ENCODE peak calls at places on chromosomes 4 and X, in seven cellular contexts. E is GM20000; X is nephron progenitor cell; O is neural crest cell; J is epithelial cell of esophagus; R is Calu3; G is CD4-positive, alpha-beta T cell. V is an unnamed sample.
A peak's percentile ranks its signal among the peaks of the same experiment; 100 is the strongest.

GRCh38 chr4:39637572-39638357 is 900 bp downstream of the SMIM14 start:
- DNase-seq in E (peak; percentile 21), X (peak; percentile 63), O (peak; percentile 25), J (peak; percentile 67), R (peak; percentile 38), G (peak; percentile 5), V (peak; percentile 17)

GRCh38 chr4:154618708-154619315 is 6.4 kb upstream of the FGG start:
- DNase-seq in E (peak; percentile 66), X (peak; percentile 38), O (peak; percentile 48), J (peak; percentile 74), R (peak; percentile 67), G (peak; percentile 3), V (peak; percentile 45)

GRCh38 chr4:103104886-103105285 is 5.3 kb upstream of the BDH2 start:
- DNase-seq in E (no peak), X (no peak), O (no peak), J (no peak), R (no peak), G (no peak), V (no peak)

GRCh38 chrX:19514791-19515614 is at the start of gene MAP3K15:
- DNase-seq in E (peak; percentile 62), X (peak; percentile 56), O (peak; percentile 29), J (peak; percentile 5), R (peak; percentile 69), G (no peak), V (peak; percentile 24)

GRCh38 chr4:68288046-68288740 is 42.7 kb upstream of the TMPRSS11B start:
- DNase-seq in E (no peak), X (no peak), O (no peak), J (no peak), R (no peak), G (no peak), V (no peak)

GRCh38 chrX:20378291-20378920 is 111.7 kb upstream of the RPS6KA3 start:
- DNase-seq in E (peak; percentile 15), X (no peak), O (no peak), J (peak; percentile 86), R (peak; percentile 52), G (no peak), V (no peak)

GRCh38 chr4:8641256-8641655 is 48.7 kb downstream of the CPZ start:
- DNase-seq in E (no peak), X (no peak), O (no peak), J (no peak), R (no peak), G (no peak), V (no peak)

GRCh38 chrX:22343192-22343591 is 70.5 kb downstream of the CBLL2 start:
- DNase-seq in E (no peak), X (no peak), O (no peak), J (no peak), R (no peak), G (no peak), V (no peak)

GRCh38 chrX:23504895-23505294 is 162.4 kb upstream of the PRDX4 start:
- DNase-seq in E (no peak), X (no peak), O (no peak), J (no peak), R (no peak), G (no peak), V (no peak)

GRCh38 chr4:181896609-181897008 is 346.6 kb upstream of the TENM3 start:
- DNase-seq in E (no peak), X (no peak), O (no peak), J (no peak), R (no peak), G (no peak), V (no peak)

GRCh38 chr4:183995489-183996049 is 90.5 kb downstream of the STOX2 start:
- DNase-seq in E (no peak), X (no peak), O (no peak), J (no peak), R (no peak), G (no peak), V (no peak)

GRCh38 chrX:140501940-140502468 is 2.9 kb downstream of the SOX3 start:
- DNase-seq in E (no peak), X (no peak), O (no peak), J (no peak), R (no peak), G (no peak), V (no peak)

GRCh38 chr4:133581971-133582619 is 433.0 kb downstream of the PCDH10 start:
- DNase-seq in E (no peak), X (no peak), O (no peak), J (no peak), R (no peak), G (no peak), V (no peak)

GRCh38 chrX:104566921-104567501 is 1.0 kb downstream of the IL1RAPL2 start:
- DNase-seq in E (no peak), X (peak; percentile 35), O (no peak), J (peak; percentile 0), R (peak; percentile 5), G (no peak), V (no peak)

GRCh38 chr4:56276547-56276946 is 110.7 kb downstream of the AASDH start:
- DNase-seq in E (no peak), X (no peak), O (no peak), J (peak; percentile 47), R (no peak), G (no peak), V (no peak)

GRCh38 chrX:132294776-132295495 is 75.7 kb upstream of the RAP2C start:
- DNase-seq in E (no peak), X (no peak), O (no peak), J (no peak), R (no peak), G (no peak), V (no peak)

GRCh38 chr4:147102596-147102995 is 156.9 kb upstream of the TTC29 start:
- DNase-seq in E (no peak), X (no peak), O (no peak), J (no peak), R (no peak), G (no peak), V (no peak)

GRCh38 chr4:134201216-134202098 is at the start of gene PABPC4L:
- DNase-seq in E (no peak), X (peak; percentile 60), O (peak; percentile 40), J (peak; percentile 52), R (no peak), G (no peak), V (peak; percentile 30)

GRCh38 chrX:132093239-132093860 is 34.5 kb downstream of the FRMD7 start:
- DNase-seq in E (no peak), X (no peak), O (no peak), J (no peak), R (no peak), G (no peak), V (no peak)

GRCh38 chrX:39704590-39704989 is 393.2 kb downstream of the BCOR start:
- DNase-seq in E (no peak), X (no peak), O (no peak), J (no peak), R (no peak), G (no peak), V (no peak)

GRCh38 chrX:136130931-136131843 is 16.1 kb upstream of the FHL1 start:
- DNase-seq in E (no peak), X (no peak), O (no peak), J (peak; percentile 86), R (no peak), G (no peak), V (no peak)

GRCh38 chr4:39102297-39102696 is 40.3 kb downstream of the KLHL5 start:
- DNase-seq in E (no peak), X (no peak), O (no peak), J (no peak), R (no peak), G (no peak), V (no peak)

DNA sequence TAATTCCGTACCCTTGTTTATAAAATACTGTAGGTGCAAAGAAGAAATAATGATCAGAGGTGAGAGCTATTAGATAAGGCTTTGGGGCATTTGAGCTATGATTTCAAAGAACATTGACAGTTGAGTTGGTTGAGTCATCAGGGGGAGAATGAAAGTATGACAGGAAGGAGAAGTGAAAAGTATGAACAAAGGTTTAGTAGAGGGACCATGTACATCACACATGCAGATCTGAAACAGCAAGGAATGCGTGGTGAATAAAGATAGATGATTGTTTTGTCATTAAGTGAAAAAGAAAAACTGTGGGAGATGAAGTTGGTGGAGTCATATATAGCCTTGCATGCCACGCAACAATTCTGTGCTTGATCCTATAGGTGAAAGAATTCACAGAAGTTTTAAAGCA is 163.1 kb downstream of the ARAP2 start:
- DNase-seq in E (peak; percentile 51), X (no peak), O (no peak), J (no peak), R (no peak), G (no peak), V (no peak)
- TF ChIP-seq CTCF in E (no peak), X (no peak), O (no peak), J (no peak), R (no peak), G (no peak), V (no peak)

DNA sequence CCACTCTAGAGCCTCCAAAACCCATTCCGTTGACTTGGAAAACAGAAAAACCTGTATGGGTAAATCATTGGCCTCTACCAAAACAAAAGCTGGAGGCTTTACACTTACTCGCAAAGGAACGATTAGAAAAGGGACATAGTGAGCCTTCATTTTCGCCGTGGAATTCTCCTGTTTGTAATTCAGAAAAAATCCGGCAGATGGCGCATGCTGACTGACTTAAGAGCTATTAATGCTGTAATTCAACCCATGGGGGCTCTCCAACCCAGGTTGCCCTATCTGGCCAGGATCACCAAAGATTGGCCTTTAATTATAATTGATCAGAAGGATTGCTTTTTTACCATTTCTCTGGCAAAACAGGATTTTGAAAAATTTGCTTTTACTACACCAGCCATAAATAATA is 60.8 kb downstream of the ZNF732 start:
- DNase-seq in E (peak; percentile 17), X (peak; percentile 8), O (peak; percentile 32), J (peak; percentile 18), R (peak; percentile 13), G (peak; percentile 47), V (no peak)
- TF ChIP-seq CTCF in E (peak; percentile 26), X (peak; percentile 14), O (peak; percentile 55), J (peak; percentile 45), R (peak; percentile 46), G (peak; percentile 82), V (peak; percentile 30)

GRCh38 chrX:10722804-10723364 is 102.5 kb upstream of the MID1 start:
- DNase-seq in E (peak; percentile 25), X (peak; percentile 65), O (peak; percentile 62), J (peak; percentile 48), R (peak; percentile 66), G (peak; percentile 4), V (no peak)
- TF ChIP-seq CTCF in E (peak; percentile 26), X (peak; percentile 62), O (peak; percentile 74), J (peak; percentile 72), R (no peak), G (peak; percentile 21), V (peak; percentile 67)

DNA sequence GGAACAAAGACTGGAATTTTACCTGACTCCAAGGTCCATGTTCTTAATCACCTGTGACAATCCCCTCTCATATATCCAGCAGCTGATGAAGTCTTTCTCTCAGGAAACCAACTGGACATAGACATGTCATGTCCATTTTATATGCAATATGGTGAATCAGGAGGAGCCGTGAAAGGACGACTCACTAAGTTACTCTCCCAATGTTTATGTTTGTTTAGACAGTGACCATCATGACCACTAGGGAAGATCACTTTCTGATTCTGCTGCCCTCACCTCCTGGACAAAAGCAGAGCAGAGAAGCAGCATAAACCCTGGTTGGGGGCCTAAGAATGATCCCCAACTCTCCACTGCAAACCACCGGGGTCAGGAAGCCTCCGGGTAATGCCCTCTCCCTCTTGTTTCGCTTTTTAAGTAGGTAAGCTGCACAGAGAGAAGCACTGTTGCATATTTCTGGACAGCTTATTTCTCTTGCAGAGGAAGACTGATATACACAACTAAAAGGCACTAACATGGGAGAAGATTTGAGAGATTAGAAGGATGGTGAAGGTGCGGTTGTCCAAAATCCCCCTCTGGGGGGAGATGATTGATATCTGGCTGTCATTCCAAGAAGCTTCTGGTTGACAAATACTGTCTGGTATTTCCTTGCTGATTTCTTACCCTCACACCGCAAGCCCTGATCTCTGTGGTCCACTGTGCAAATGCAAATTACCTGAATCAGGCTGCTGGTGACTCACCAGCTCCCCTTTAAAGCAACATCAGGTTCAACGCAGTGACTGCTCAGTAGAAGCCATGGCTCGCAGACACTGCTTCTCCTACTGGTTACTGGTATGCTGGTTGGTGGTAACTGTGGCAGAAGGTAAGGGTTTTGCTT is at the start of gene ODAPH:
- DNase-seq in E (peak; percentile 53), X (no peak), O (no peak), J (peak; percentile 88), R (peak; percentile 36), G (no peak), V (no peak)
- TF ChIP-seq CTCF in E (no peak), X (no peak), O (peak; percentile 39), J (no peak), R (no peak), G (no peak), V (peak; percentile 34)